ENCODE peak calls at places on chromosomes 2 and 18, in four cellular contexts. P is HepG2, F is K562, Q is GM12878. U is an unnamed sample.

GRCh38 chr2:117771969-117772630 is 42.4 kb upstream of the DDX18 start:
- DNase-seq in F (no peak), P (peak; percentile 31), Q (no peak), U (no peak)

GRCh38 chr2:63614448-63614968 is 25.7 kb downstream of the MDH1 start:
- DNase-seq in F (no peak), P (peak; percentile 35), Q (no peak), U (no peak)

GRCh38 chr2:189521686-189522434 is 58.7 kb downstream of the SLC40A1 start:
- DNase-seq in Q (no peak), F (peak; percentile 12), P (peak; percentile 75), U (no peak)

GRCh38 chr2:10191554-10191953 is 69.0 kb downstream of the RRM2 start:
- DNase-seq in F (no peak), Q (no peak), P (no peak), U (no peak)

GRCh38 chr18:69397096-69397495 is 3.6 kb upstream of the DOK6 start:
- DNase-seq in Q (no peak), P (no peak), F (no peak), U (no peak)

GRCh38 chr2:137383391-137383790 is 580.9 kb upstream of the HNMT start:
- DNase-seq in P (no peak), Q (no peak), F (no peak), U (no peak)

GRCh38 chr2:229270551-229271410 is at the start of gene PID1:
- DNase-seq in F (no peak), P (no peak), Q (no peak), U (peak; percentile 18)

GRCh38 chr18:13540783-13541182 is 185.6 kb downstream of the FAM210A start:
- DNase-seq in Q (no peak), F (no peak), P (no peak), U (no peak)

GRCh38 chr2:101251844-101252407 is 760 bp upstream of the CNOT11 start:
- DNase-seq in P (peak; percentile 77), Q (no peak), F (no peak), U (peak; percentile 37)

GRCh38 chr2:189866296-189866695 is 82.0 kb downstream of the PMS1 start:
- DNase-seq in P (no peak), Q (no peak), F (no peak), U (no peak)

GRCh38 chr2:239310401-239311061 is 90.3 kb downstream of the HDAC4 start:
- DNase-seq in Q (no peak), F (no peak), P (no peak), U (no peak)

GRCh38 chr18:76209597-76209996 is 285.4 kb downstream of the ZNF516 start:
- DNase-seq in Q (no peak), F (no peak), P (no peak), U (no peak)

GRCh38 chr2:193580176-193580950 is 1385.6 kb upstream of the TMEFF2 start:
- DNase-seq in Q (no peak), P (no peak), F (no peak), U (no peak)

GRCh38 chr2:64708834-64709233 is 55.1 kb upstream of the SERTAD2 start:
- DNase-seq in F (no peak), P (no peak), Q (no peak), U (no peak)

GRCh38 chr2:1674766-1675397 is 69.4 kb downstream of the PXDN start:
- DNase-seq in P (no peak), Q (no peak), F (no peak), U (no peak)

GRCh38 chr2:75495862-75496261 is 64.9 kb downstream of the EVA1A start:
- DNase-seq in P (peak; percentile 31), Q (no peak), F (no peak), U (no peak)

GRCh38 chr2:233076749-233077148 is 16.6 kb downstream of the INPP5D start:
- DNase-seq in F (no peak), Q (no peak), P (no peak), U (no peak)

GRCh38 chr2:74917702-74918619 is 40.5 kb upstream of the POLE4 start:
- DNase-seq in F (no peak), P (peak; percentile 91), Q (no peak), U (no peak)

GRCh38 chr2:12223732-12224131 is 477.3 kb downstream of the LPIN1 start:
- DNase-seq in P (no peak), F (no peak), Q (no peak), U (no peak)

GRCh38 chr18:66676699-66677098 is 72.8 kb upstream of the CDH19 start:
- DNase-seq in Q (no peak), F (no peak), P (no peak), U (no peak)

GRCh38 chr18:29457316-29457715 is 1280.4 kb upstream of the CDH2 start:
- DNase-seq in P (no peak), Q (no peak), F (no peak), U (no peak)

GRCh38 chr2:20611844-20612356 is 39.0 kb downstream of the HS1BP3 start:
- DNase-seq in F (no peak), Q (no peak), P (no peak), U (no peak)

GRCh38 chr2:17628349-17629261 is 88.1 kb downstream of the VSNL1 start:
- DNase-seq in Q (no peak), P (no peak), F (no peak), U (no peak)

GRCh38 chr2:77521931-77522470 is at the start of gene LRRTM4:
- DNase-seq in F (no peak), P (no peak), Q (no peak), U (peak; percentile 14)

GRCh38 chr2:16840496-16841172 is 175.0 kb upstream of the CYRIA start:
- DNase-seq in Q (no peak), F (no peak), P (no peak), U (no peak)

GRCh38 chr2:211692689-211693088 is 845.9 kb downstream of the ERBB4 start:
- DNase-seq in F (no peak), P (no peak), Q (no peak), U (no peak)

DNA sequence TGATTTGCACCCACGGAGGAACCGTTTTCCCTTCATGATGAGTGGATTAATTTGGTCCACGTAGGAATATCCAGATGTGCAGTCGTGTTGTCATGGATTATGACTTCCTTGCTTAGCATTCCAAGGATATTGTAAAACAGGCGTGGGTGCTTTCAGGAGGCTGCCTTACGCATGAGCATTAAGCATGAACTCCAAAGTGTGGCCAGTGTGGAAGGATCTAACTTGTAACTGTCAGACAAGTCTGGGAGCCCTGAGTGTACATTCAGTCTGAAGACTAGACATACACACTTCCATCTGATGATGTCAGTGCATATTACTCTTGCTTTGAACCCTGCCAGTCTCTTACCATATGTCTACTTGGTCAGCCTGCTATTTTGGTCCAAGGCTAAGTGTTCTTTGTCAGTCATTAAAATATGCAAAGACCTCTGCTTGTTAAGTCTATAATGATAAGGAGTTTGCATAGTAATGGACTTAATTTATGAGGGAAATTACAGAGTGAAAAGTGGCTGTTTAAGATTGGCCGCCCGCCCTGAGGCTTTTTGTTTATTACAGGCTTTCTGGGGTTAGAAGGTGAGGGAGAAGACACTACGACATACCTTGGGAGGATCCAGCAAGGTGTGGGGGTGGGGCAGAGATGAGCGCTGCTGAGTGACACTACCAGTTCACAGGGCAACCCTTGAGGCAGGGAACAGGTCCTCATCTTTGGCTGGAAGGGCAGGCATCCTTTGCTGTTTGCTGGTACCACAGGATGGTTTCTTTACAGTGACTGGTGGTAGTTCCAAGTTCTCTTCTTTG is 48.3 kb downstream of the CABLES1 start:
- DNase-seq in P (no peak), Q (no peak), F (no peak), U (no peak)
- TF ChIP-seq TARDBP in P (no peak), Q (no peak), F (no peak), U (no peak)

GRCh38 chr2:146642066-146642465 is 1202.8 kb upstream of the ACVR2A start:
- DNase-seq in Q (no peak), P (peak; percentile 15), F (no peak), U (no peak)
- TF ChIP-seq TARDBP in Q (no peak), P (no peak), F (no peak), U (no peak)

GRCh38 chr2:240578110-240578450 is 8.5 kb upstream of the CAPN10 start:
- DNase-seq in F (no peak), P (no peak), Q (no peak), U (no peak)

GRCh38 chr2:240578488-240578887 is 8.0 kb upstream of the CAPN10 start:
- DNase-seq in F (no peak), P (no peak), Q (no peak), U (no peak)

GRCh38 chr2:240581811-240582210 is 4.7 kb upstream of the CAPN10 start:
- DNase-seq in P (no peak), F (no peak), Q (no peak), U (no peak)

GRCh38 chr2:240579071-240579762 is 7.3 kb upstream of the CAPN10 start:
- DNase-seq in Q (no peak), P (no peak), F (peak; percentile 31), U (no peak)

GRCh38 chr2:240579771-240580614 is 6.5 kb upstream of the CAPN10 start:
- DNase-seq in Q (peak; percentile 62), F (no peak), P (peak; percentile 96), U (no peak)
- TF ChIP-seq TARDBP in Q (no peak), F (no peak), P (no peak), U (no peak)

DNA sequence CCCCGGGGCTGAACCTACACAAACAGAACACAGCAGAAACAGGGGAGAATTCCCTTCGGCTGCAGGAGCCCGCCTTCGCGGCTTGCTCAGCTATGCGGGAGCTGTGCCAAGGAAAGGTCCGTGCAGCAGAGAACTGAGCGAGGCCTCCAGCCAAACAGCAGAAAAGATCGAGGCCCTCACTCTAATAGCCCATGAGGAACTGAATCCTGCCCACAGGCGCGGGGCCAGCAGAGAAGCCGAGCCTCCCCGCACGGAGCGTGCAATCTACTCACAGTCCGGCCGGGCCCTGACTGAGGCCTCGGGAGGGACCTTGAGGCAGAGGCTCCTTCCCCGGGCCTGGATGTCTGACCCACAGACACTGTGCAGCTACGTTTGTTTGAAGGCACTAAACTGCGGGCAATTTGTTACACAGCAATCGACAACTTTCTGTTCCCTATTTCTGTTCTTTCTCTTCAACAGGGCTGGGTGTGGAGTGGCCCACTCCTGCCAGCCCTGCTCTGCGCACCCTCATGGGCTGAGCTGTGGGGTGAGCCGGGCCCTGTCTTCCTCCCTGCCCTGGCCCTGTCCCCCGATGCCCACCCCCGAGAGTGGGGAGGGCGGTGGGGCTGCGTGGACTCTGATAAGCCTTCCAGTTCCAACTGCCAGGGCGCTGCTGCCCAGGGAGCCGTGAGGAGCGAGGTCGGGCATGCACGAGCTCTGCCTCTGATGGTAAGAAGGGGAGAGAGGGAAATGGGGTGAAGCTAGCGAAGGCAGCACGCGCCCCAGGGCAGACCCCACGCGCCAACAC is 13.7 kb downstream of the HES6 start:
- DNase-seq in F (no peak), P (no peak), Q (no peak), U (no peak)
- TF ChIP-seq TARDBP in F (no peak), P (no peak), Q (no peak), U (no peak)

GRCh38 chr18:52339891-52340371 is at the start of gene DCC:
- DNase-seq in Q (no peak), P (peak; percentile 2), F (no peak), U (peak; percentile 11)
- TF ChIP-seq TARDBP in Q (no peak), P (no peak), F (no peak), U (no peak)

U was measured in HEK293T.